ENCODE peak calls at places on chromosomes 16 and 17, in seven cellular contexts. One of them, this sample, is unnamed.
A peak's percentile ranks its signal among the peaks of the same experiment; 100 is the strongest.

GRCh38 chr17:74574489-74575142 is 7.3 kb upstream of the CD300H start:
- DNase-seq in CD8-positive, alpha-beta memory T cell: no peak
- DNase-seq in cardiac muscle cell: no peak
- DNase-seq in esophagus squamous epithelium: no peak
- DNase-seq in caudate nucleus: no peak
- DNase-seq in iPS DF 6.9: no peak
- DNase-seq in AG04450: no peak
- DNase-seq in this sample: no peak

GRCh38 chr17:76992911-76993310 is 124.7 kb downstream of the MGAT5B start:
- DNase-seq in caudate nucleus: no peak
- DNase-seq in CD8-positive, alpha-beta memory T cell: no peak
- DNase-seq in esophagus squamous epithelium: no peak
- DNase-seq in AG04450: no peak
- DNase-seq in cardiac muscle cell: no peak
- DNase-seq in iPS DF 6.9: no peak
- DNase-seq in this sample: no peak

GRCh38 chr17:34899892-34900291 is 61.4 kb downstream of the CCT6B start:
- DNase-seq in esophagus squamous epithelium: no peak
- DNase-seq in AG04450: no peak
- DNase-seq in iPS DF 6.9: no peak
- DNase-seq in CD8-positive, alpha-beta memory T cell: no peak
- DNase-seq in cardiac muscle cell: no peak
- DNase-seq in caudate nucleus: no peak
- DNase-seq in this sample: no peak

GRCh38 chr17:63185420-63185819 is 219.4 kb downstream of the TANC2 start:
- DNase-seq in iPS DF 6.9: no peak
- DNase-seq in CD8-positive, alpha-beta memory T cell: no peak
- DNase-seq in AG04450: no peak
- DNase-seq in esophagus squamous epithelium: no peak
- DNase-seq in cardiac muscle cell: no peak
- DNase-seq in caudate nucleus: no peak
- DNase-seq in this sample: no peak

GRCh38 chr16:75943705-75944514 is 217.6 kb upstream of the CPHXL start:
- DNase-seq in CD8-positive, alpha-beta memory T cell: no peak
- DNase-seq in cardiac muscle cell: no peak
- DNase-seq in caudate nucleus: no peak
- DNase-seq in iPS DF 6.9: no peak
- DNase-seq in AG04450: no peak
- DNase-seq in esophagus squamous epithelium: no peak
- DNase-seq in this sample: no peak

GRCh38 chr17:6674586-6674985 is 23.0 kb downstream of the C17orf100 start:
- DNase-seq in esophagus squamous epithelium: no peak
- DNase-seq in caudate nucleus: no peak
- DNase-seq in AG04450: no peak
- DNase-seq in cardiac muscle cell: no peak
- DNase-seq in iPS DF 6.9: no peak
- DNase-seq in CD8-positive, alpha-beta memory T cell: no peak
- DNase-seq in this sample: no peak

GRCh38 chr16:56300901-56301351 is 109.6 kb downstream of the GNAO1 start:
- DNase-seq in AG04450: no peak
- DNase-seq in iPS DF 6.9: no peak
- DNase-seq in esophagus squamous epithelium: no peak
- DNase-seq in caudate nucleus: no peak
- DNase-seq in cardiac muscle cell: no peak
- DNase-seq in CD8-positive, alpha-beta memory T cell: no peak
- DNase-seq in this sample: no peak

GRCh38 chr16:88383401-88384221 is 852 bp downstream of the ZNF469 start:
- DNase-seq in AG04450: no peak
- DNase-seq in iPS DF 6.9: no peak
- DNase-seq in esophagus squamous epithelium: no peak
- DNase-seq in CD8-positive, alpha-beta memory T cell: no peak
- DNase-seq in cardiac muscle cell: peak; percentile 53
- DNase-seq in caudate nucleus: no peak
- DNase-seq in this sample: no peak

GRCh38 chr16:13873835-13874438 is 46.0 kb upstream of the ERCC4 start:
- DNase-seq in caudate nucleus: no peak
- DNase-seq in iPS DF 6.9: peak; percentile 41
- DNase-seq in esophagus squamous epithelium: no peak
- DNase-seq in AG04450: no peak
- DNase-seq in CD8-positive, alpha-beta memory T cell: no peak
- DNase-seq in cardiac muscle cell: peak; percentile 49
- DNase-seq in this sample: peak; percentile 14

GRCh38 chr17:35586569-35587073 is 501 bp upstream of the AP2B1 start:
- DNase-seq in caudate nucleus: no peak
- DNase-seq in AG04450: no peak
- DNase-seq in cardiac muscle cell: no peak
- DNase-seq in CD8-positive, alpha-beta memory T cell: no peak
- DNase-seq in iPS DF 6.9: no peak
- DNase-seq in esophagus squamous epithelium: no peak
- DNase-seq in this sample: no peak

GRCh38 chr16:53489754-53490153 is 13.3 kb downstream of the AKTIP start:
- DNase-seq in iPS DF 6.9: no peak
- DNase-seq in caudate nucleus: no peak
- DNase-seq in AG04450: no peak
- DNase-seq in cardiac muscle cell: no peak
- DNase-seq in CD8-positive, alpha-beta memory T cell: no peak
- DNase-seq in esophagus squamous epithelium: no peak
- DNase-seq in this sample: no peak

GRCh38 chr17:45338023-45338781 is 21.4 kb upstream of the MAP3K14 start:
- DNase-seq in CD8-positive, alpha-beta memory T cell: no peak
- DNase-seq in esophagus squamous epithelium: no peak
- DNase-seq in caudate nucleus: no peak
- DNase-seq in AG04450: no peak
- DNase-seq in cardiac muscle cell: peak; percentile 45
- DNase-seq in iPS DF 6.9: no peak
- DNase-seq in this sample: no peak
- H3K27ac ChIP-seq in CD8-positive, alpha-beta memory T cell: no peak overlapping the region
- H3K27ac ChIP-seq in esophagus squamous epithelium: peak overlapping the region; percentile 33
- H3K27ac ChIP-seq in caudate nucleus: no peak overlapping the region
- H3K27ac ChIP-seq in AG04450: no peak overlapping the region
- H3K27ac ChIP-seq in cardiac muscle cell: no peak overlapping the region
- H3K27ac ChIP-seq in iPS DF 6.9: no peak overlapping the region
- H3K27ac ChIP-seq in this sample: no peak overlapping the region

GRCh38 chr16:72946063-72946462 is 101.9 kb downstream of the ZFHX3 start:
- DNase-seq in CD8-positive, alpha-beta memory T cell: no peak
- DNase-seq in AG04450: no peak
- DNase-seq in cardiac muscle cell: no peak
- DNase-seq in caudate nucleus: no peak
- DNase-seq in iPS DF 6.9: no peak
- DNase-seq in esophagus squamous epithelium: no peak
- DNase-seq in this sample: no peak

GRCh38 chr16:72945611-72946010 is 102.3 kb downstream of the ZFHX3 start:
- DNase-seq in esophagus squamous epithelium: no peak
- DNase-seq in cardiac muscle cell: no peak
- DNase-seq in CD8-positive, alpha-beta memory T cell: no peak
- DNase-seq in caudate nucleus: no peak
- DNase-seq in iPS DF 6.9: no peak
- DNase-seq in AG04450: no peak
- DNase-seq in this sample: no peak

GRCh38 chr16:72946474-72947194 is 101.3 kb downstream of the ZFHX3 start:
- DNase-seq in CD8-positive, alpha-beta memory T cell: no peak
- DNase-seq in iPS DF 6.9: no peak
- DNase-seq in AG04450: no peak
- DNase-seq in caudate nucleus: no peak
- DNase-seq in cardiac muscle cell: peak; percentile 79
- DNase-seq in esophagus squamous epithelium: no peak
- DNase-seq in this sample: no peak

GRCh38 chr16:72948238-72948559 is 99.7 kb downstream of the ZFHX3 start:
- DNase-seq in cardiac muscle cell: no peak
- DNase-seq in iPS DF 6.9: no peak
- DNase-seq in CD8-positive, alpha-beta memory T cell: no peak
- DNase-seq in caudate nucleus: no peak
- DNase-seq in esophagus squamous epithelium: no peak
- DNase-seq in AG04450: no peak
- DNase-seq in this sample: no peak

DNA sequence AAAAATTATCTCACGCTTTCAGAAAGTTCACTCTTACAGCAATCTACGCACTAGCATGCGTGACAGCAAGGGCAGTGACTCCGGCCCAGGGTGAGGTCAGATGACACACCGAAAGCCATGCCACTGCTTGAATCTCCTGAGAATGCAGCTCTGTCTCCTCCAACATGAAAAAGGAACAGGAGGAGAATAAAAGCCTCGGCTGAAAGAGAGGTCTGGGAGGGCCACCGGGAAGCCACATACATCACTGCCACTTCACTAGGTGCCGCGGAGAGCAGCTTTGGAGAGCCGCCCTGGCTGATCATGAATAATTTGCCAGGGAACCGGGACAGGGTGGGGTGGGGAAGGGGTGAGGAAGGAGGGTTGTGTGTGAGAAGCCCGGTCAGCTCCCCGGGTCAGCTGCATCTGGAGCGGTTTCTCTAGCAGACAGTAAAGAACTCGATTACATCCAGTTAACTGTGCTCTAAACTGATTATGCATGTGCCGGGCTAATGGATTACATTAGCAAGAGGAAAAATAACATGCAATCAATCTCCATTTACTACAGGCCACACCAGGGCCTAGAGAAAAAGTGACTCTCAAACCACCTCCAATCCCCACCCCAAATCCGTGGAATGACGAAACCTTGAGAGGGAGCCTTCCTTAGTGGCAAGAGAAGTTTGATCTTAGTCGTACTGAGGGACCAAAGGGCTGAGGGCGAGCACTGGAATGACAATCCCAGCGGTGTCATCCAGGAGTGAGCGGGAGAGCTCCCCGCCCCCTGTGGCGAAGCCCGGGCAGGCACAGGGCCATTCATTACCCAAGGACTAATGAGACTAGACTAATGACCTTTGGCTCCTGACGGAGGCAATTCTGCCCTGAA is 100.3 kb downstream of the ZFHX3 start:
- DNase-seq in caudate nucleus: no peak
- DNase-seq in cardiac muscle cell: no peak
- DNase-seq in esophagus squamous epithelium: no peak
- DNase-seq in CD8-positive, alpha-beta memory T cell: no peak
- DNase-seq in AG04450: no peak
- DNase-seq in iPS DF 6.9: no peak
- DNase-seq in this sample: no peak
- H3K27ac ChIP-seq in caudate nucleus: no peak overlapping the region
- H3K27ac ChIP-seq in cardiac muscle cell: peak overlapping the region; percentile 30
- H3K27ac ChIP-seq in esophagus squamous epithelium: no peak overlapping the region
- H3K27ac ChIP-seq in CD8-positive, alpha-beta memory T cell: no peak overlapping the region
- H3K27ac ChIP-seq in AG04450: no peak overlapping the region
- H3K27ac ChIP-seq in iPS DF 6.9: no peak overlapping the region
- H3K27ac ChIP-seq in this sample: no peak overlapping the region

GRCh38 chr16:57485091-57485915 is 990 bp downstream of the DOK4 start:
- DNase-seq in esophagus squamous epithelium: no peak
- DNase-seq in caudate nucleus: no peak
- DNase-seq in AG04450: no peak
- DNase-seq in CD8-positive, alpha-beta memory T cell: no peak
- DNase-seq in iPS DF 6.9: no peak
- DNase-seq in cardiac muscle cell: no peak
- DNase-seq in this sample: no peak
- H3K27ac ChIP-seq in esophagus squamous epithelium: peak overlapping the region; percentile 91
- H3K27ac ChIP-seq in caudate nucleus: no peak overlapping the region
- H3K27ac ChIP-seq in AG04450: no peak overlapping the region
- H3K27ac ChIP-seq in CD8-positive, alpha-beta memory T cell: peak overlapping the region; percentile 47
- H3K27ac ChIP-seq in iPS DF 6.9: no peak overlapping the region
- H3K27ac ChIP-seq in cardiac muscle cell: peak overlapping the region; percentile 95
- H3K27ac ChIP-seq in this sample: peak overlapping the region; percentile 48

DNA sequence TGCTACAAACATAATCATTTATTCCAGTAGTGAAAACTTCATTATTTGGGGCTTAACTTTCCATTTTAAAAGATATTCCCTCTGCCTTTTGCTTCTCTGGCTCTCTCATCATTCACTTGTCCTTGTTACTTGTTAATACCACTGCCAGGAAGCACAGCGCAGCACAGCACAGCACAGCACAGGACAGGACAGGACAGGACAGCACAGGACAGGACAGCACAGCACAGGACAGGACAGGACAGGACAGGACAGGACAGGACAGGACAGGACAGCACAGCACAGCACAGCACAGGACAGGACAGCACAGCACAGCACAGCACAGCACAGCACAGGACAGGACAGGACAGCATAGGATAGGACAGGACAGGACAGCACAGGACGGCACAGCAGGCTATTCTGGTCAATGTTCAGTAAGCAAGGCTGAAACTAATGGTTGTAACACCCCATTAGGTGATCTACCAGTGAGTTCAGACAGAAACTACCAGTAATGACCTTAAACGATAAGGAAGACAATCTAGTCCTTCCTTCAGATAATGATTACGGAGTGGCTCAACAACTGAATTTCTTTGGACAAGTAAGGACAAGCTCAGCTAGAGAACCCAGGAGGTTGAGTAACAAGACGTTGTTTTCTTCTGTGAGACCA is 31.9 kb downstream of the COG1 start:
- DNase-seq in cardiac muscle cell: no peak
- DNase-seq in CD8-positive, alpha-beta memory T cell: no peak
- DNase-seq in esophagus squamous epithelium: no peak
- DNase-seq in caudate nucleus: no peak
- DNase-seq in AG04450: no peak
- DNase-seq in iPS DF 6.9: no peak
- DNase-seq in this sample: no peak
- H3K27ac ChIP-seq in cardiac muscle cell: no peak overlapping the region
- H3K27ac ChIP-seq in CD8-positive, alpha-beta memory T cell: no peak overlapping the region
- H3K27ac ChIP-seq in esophagus squamous epithelium: no peak overlapping the region
- H3K27ac ChIP-seq in caudate nucleus: no peak overlapping the region
- H3K27ac ChIP-seq in AG04450: no peak overlapping the region
- H3K27ac ChIP-seq in iPS DF 6.9: no peak overlapping the region
- H3K27ac ChIP-seq in this sample: peak overlapping the region; percentile 59

GRCh38 chr17:83106913-83107655 is 27.7 kb downstream of the METRNL start:
- DNase-seq in iPS DF 6.9: no peak
- DNase-seq in caudate nucleus: no peak
- DNase-seq in CD8-positive, alpha-beta memory T cell: no peak
- DNase-seq in AG04450: no peak
- DNase-seq in cardiac muscle cell: peak; percentile 32
- DNase-seq in esophagus squamous epithelium: no peak
- DNase-seq in this sample: no peak

GRCh38 chr17:83106036-83106577 is 26.7 kb downstream of the METRNL start:
- DNase-seq in caudate nucleus: no peak
- DNase-seq in iPS DF 6.9: no peak
- DNase-seq in esophagus squamous epithelium: no peak
- DNase-seq in CD8-positive, alpha-beta memory T cell: no peak
- DNase-seq in cardiac muscle cell: no peak
- DNase-seq in AG04450: no peak
- DNase-seq in this sample: no peak

GRCh38 chr17:83104577-83105505 is 25.4 kb downstream of the METRNL start:
- DNase-seq in CD8-positive, alpha-beta memory T cell: no peak
- DNase-seq in esophagus squamous epithelium: no peak
- DNase-seq in AG04450: no peak
- DNase-seq in cardiac muscle cell: peak; percentile 53
- DNase-seq in caudate nucleus: no peak
- DNase-seq in iPS DF 6.9: no peak
- DNase-seq in this sample: no peak

GRCh38 chr17:83103938-83104311 is 24.5 kb downstream of the METRNL start:
- DNase-seq in AG04450: no peak
- DNase-seq in iPS DF 6.9: no peak
- DNase-seq in esophagus squamous epithelium: no peak
- DNase-seq in caudate nucleus: no peak
- DNase-seq in CD8-positive, alpha-beta memory T cell: no peak
- DNase-seq in cardiac muscle cell: no peak
- DNase-seq in this sample: no peak

DNA sequence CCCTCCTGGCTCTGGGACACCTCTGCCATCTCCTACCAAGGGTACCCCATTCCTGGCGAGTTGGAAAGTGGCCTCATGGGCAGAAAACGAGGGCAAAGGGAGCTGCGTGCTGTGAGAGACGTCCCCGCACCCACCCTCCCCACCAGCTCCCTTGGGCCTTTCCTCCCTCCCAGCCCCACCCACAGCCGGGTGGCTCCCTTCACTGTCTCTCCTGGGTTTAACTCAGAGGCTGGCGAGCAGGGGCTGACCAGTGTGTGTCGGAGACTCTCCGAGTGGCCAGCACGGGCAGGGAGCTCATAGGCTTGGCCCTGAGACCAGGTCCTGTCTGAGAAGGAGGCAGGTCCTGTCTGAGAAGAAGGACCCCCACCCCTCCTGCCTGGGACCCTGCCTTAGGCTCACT is 26.1 kb downstream of the METRNL start:
- DNase-seq in AG04450: no peak
- DNase-seq in caudate nucleus: no peak
- DNase-seq in iPS DF 6.9: no peak
- DNase-seq in cardiac muscle cell: no peak
- DNase-seq in esophagus squamous epithelium: no peak
- DNase-seq in CD8-positive, alpha-beta memory T cell: no peak
- DNase-seq in this sample: no peak
- H3K27ac ChIP-seq in AG04450: no peak overlapping the region
- H3K27ac ChIP-seq in caudate nucleus: no peak overlapping the region
- H3K27ac ChIP-seq in iPS DF 6.9: no peak overlapping the region
- H3K27ac ChIP-seq in cardiac muscle cell: no peak overlapping the region
- H3K27ac ChIP-seq in esophagus squamous epithelium: no peak overlapping the region
- H3K27ac ChIP-seq in CD8-positive, alpha-beta memory T cell: no peak overlapping the region
- H3K27ac ChIP-seq in this sample: peak overlapping the region; percentile 48

This sample was measured in RWPE1.